ENCODE peak calls at places on chromosomes 12 and 14, in five cellular contexts. R is WERI-Rb-1; G is tibial nerve; U is naive thymus-derived CD4-positive, alpha-beta T cell; V is heart left ventricle. N is an unnamed sample.

GRCh38 chr14:90599748-90600507 is 203.1 kb downstream of the CALM1 start:
- DNase-seq in R (no peak), V (no peak), G (no peak), U (no peak), N (peak; percentile 60)

GRCh38 chr12:98373019-98373554 is 142.3 kb upstream of the TMPO start:
- DNase-seq in G (no peak), U (no peak), R (no peak), V (no peak), N (peak; percentile 19)

GRCh38 chr12:115998119-115998633 is 279.3 kb downstream of the MED13L start:
- DNase-seq in R (no peak), U (peak; percentile 13), V (no peak), G (no peak), N (peak; percentile 51)

GRCh38 chr12:124732275-124733075 is 131.2 kb downstream of the SCARB1 start:
- DNase-seq in R (no peak), U (no peak), G (no peak), V (no peak), N (no peak)

GRCh38 chr12:1607940-1608782 is 13.8 kb upstream of the FBXL14 start:
- DNase-seq in G (no peak), U (no peak), V (no peak), R (no peak), N (no peak)

GRCh38 chr12:123607756-123608155 is 5.9 kb downstream of the DDX55 start:
- DNase-seq in G (no peak), U (no peak), R (no peak), V (no peak), N (no peak)

GRCh38 chr12:120720234-120720968 is 5.2 kb upstream of the ACADS start:
- DNase-seq in V (no peak), R (no peak), U (no peak), G (no peak), N (no peak)

GRCh38 chr12:124233846-124234620 is 60.9 kb upstream of the RFLNA start:
- DNase-seq in V (no peak), U (no peak), G (no peak), R (no peak), N (no peak)

GRCh38 chr12:101573743-101574142 is 21.0 kb upstream of the MYBPC1 start:
- DNase-seq in U (no peak), R (no peak), G (no peak), V (no peak), N (no peak)

GRCh38 chr14:51511265-51511664 is 140.4 kb upstream of the FRMD6 start:
- DNase-seq in G (no peak), R (no peak), U (no peak), V (no peak), N (no peak)

GRCh38 chr12:53122961-53123468 is 19.7 kb downstream of the SOAT2 start:
- DNase-seq in G (no peak), U (no peak), V (no peak), R (no peak), N (peak; percentile 19)

GRCh38 chr14:39176263-39177167 is 1.5 kb downstream of the PNN start:
- DNase-seq in U (no peak), G (no peak), R (no peak), V (no peak), N (no peak)

DNA sequence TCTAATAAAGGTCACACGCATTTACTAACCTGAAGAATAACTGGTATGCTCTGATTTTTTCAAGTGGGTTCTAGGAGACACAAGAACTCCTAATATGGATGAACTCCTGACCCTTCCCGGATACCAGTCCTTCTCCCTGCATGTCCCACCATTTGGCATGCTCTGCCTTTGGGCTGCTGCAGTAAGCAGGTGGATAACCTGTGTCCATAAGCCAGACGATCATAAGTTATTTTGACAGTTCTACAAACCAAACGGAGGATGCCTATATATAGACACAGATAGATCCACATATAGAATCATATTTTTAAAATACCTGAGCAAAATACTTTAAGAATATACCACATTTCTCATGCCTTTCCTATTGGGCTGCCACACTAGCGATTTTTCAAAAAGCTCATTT is 49.4 kb downstream of the TMTC1 start:
- DNase-seq in G (no peak), V (no peak), R (no peak), U (no peak), N (no peak)
- H3K4me3 ChIP-seq in G (no peak overlapping the region), V (no peak overlapping the region), R (no peak overlapping the region), U (no peak overlapping the region), N (no peak overlapping the region)

GRCh38 chr12:117101953-117102833 is 3.0 kb upstream of the TESC start:
- DNase-seq in G (no peak), U (no peak), R (no peak), V (peak; percentile 19), N (no peak)

GRCh38 chr12:117098361-117099217 is 627 bp downstream of the TESC start:
- DNase-seq in U (no peak), G (no peak), R (no peak), V (peak; percentile 32), N (peak; percentile 89)

GRCh38 chr12:117100851-117101673 is 1.8 kb upstream of the TESC start:
- DNase-seq in V (peak; percentile 25), G (no peak), U (no peak), R (no peak), N (peak; percentile 57)

GRCh38 chr12:117098071-117098360 is 1.2 kb downstream of the TESC start:
- DNase-seq in R (no peak), V (no peak), G (no peak), U (no peak), N (no peak)

DNA sequence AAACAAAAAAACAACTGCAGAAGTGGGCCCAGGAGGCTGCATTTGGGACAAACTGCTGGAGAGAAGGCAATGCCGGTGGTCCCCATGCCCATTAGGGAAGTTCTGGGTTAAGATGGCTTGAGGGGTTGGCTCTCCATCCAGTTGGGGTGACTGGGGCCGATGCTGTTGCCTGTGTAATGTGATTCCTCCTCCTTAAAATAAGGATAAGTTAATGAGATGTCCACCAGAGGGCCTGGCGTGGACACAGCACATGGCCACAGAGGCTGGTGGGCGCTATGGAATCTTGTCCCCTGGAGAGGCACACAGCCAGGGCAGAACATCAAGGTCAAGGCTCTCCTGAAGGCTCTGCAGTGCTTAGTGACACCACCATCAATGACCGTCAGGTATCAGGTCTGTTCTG is 1.0 kb upstream of the TESC start:
- DNase-seq in U (no peak), G (no peak), V (peak; percentile 27), R (peak; percentile 48), N (peak; percentile 79)
- H3K27me3 ChIP-seq in U (no peaks in the 10 kb centered on the region), G (peaks cover 65% of the 10 kb centered on the region), V (peaks cover 21% of the 10 kb centered on the region), R (no peaks in the 10 kb centered on the region), N (peaks cover 20% of the 10 kb centered on the region)

GRCh38 chr12:63918788-63919300 is 74.3 kb downstream of the SRGAP1 start:
- DNase-seq in R (no peak), U (no peak), G (no peak), V (no peak), N (no peak)
- H3K4me3 ChIP-seq in R (no peak overlapping the region), U (no peak overlapping the region), G (no peak overlapping the region), V (no peak overlapping the region), N (no peak overlapping the region)

GRCh38 chr12:102961488-102961801 is 4.0 kb downstream of the ASCL1 start:
- DNase-seq in R (no peak), G (no peak), U (no peak), V (no peak), N (peak; percentile 14)
- H3K27me3 ChIP-seq in R (peaks cover 15% of the 10 kb centered on the region), G (peaks cover 85% of the 10 kb centered on the region), U (peaks cover 7% of the 10 kb centered on the region), V (peaks cover 99% of the 10 kb centered on the region), N (peaks cover 97% of the 10 kb centered on the region)

N was measured in H7.